ENCODE peak calls at places on chromosomes 12 and 14, in four cellular contexts. G is fibroblast of lung, K is kidney, Q is neuronal stem cell. I is an unnamed sample.

GRCh38 chr12:131015581-131016337 is 62.1 kb downstream of the ADGRD1 start:
- DNase-seq in K (peak), Q (no peak), G (no peak), I (no peak)

GRCh38 chr12:104788848-104789271 is 169.2 kb downstream of the SLC41A2 start:
- DNase-seq in Q (peak), G (no peak), K (no peak), I (peak)

GRCh38 chr14:31449971-31450610 is 7.2 kb downstream of the DTD2 start:
- DNase-seq in G (peak), Q (no peak), K (no peak), I (no peak)

GRCh38 chr12:95182868-95183415 is 34.3 kb downstream of the FGD6 start:
- DNase-seq in G (no peak), Q (no peak), K (no peak), I (peak)

GRCh38 chr14:58805057-58805456 is 167.3 kb downstream of the DACT1 start:
- DNase-seq in G (peak), K (no peak), Q (no peak), I (no peak)

GRCh38 chr14:31834616-31835015 is 242.5 kb upstream of the ARHGAP5 start:
- DNase-seq in K (no peak), G (peak), Q (no peak), I (no peak)

GRCh38 chr12:108177131-108177530 is 48.0 kb downstream of the WSCD2 start:
- DNase-seq in K (no peak), Q (no peak), G (no peak), I (no peak)

GRCh38 chr14:21874167-21874566 is 200.5 kb upstream of the OR4E1 start:
- DNase-seq in G (no peak), K (no peak), Q (no peak), I (no peak)

GRCh38 chr14:104869669-104870367 is 4.8 kb downstream of the CEP170B start:
- DNase-seq in K (peak), Q (no peak), G (no peak), I (no peak)

GRCh38 chr12:9773216-9773877 is 12.6 kb upstream of the CD69 start:
- DNase-seq in Q (no peak), G (no peak), K (no peak), I (no peak)

GRCh38 chr12:203462-204260 is 10.3 kb downstream of the SLC6A12 start:
- DNase-seq in G (no peak), K (no peak), Q (peak), I (peak)

GRCh38 chr12:94725375-94726168 is 75.2 kb upstream of the TMCC3 start:
- DNase-seq in G (peak), Q (no peak), K (no peak), I (peak)

GRCh38 chr12:92753976-92754885 is 51.4 kb downstream of the PLEKHG7 start:
- DNase-seq in G (peak), Q (no peak), K (no peak), I (no peak)

GRCh38 chr12:123149828-123150272 is 1.0 kb downstream of the PITPNM2 start:
- DNase-seq in Q (no peak), K (no peak), G (no peak), I (peak)

GRCh38 chr12:88781909-88782308 is 201.6 kb upstream of the KITLG start:
- DNase-seq in G (peak), Q (no peak), K (no peak), I (no peak)

GRCh38 chr14:35333347-35333730 is 41.2 kb downstream of the PSMA6 start:
- DNase-seq in G (no peak), Q (no peak), K (no peak), I (peak)

GRCh38 chr14:28982228-28982627 is 215.6 kb downstream of the FOXG1 start:
- DNase-seq in G (no peak), Q (no peak), K (no peak), I (no peak)

GRCh38 chr14:106039400-106039799 is 513.0 kb downstream of the TMEM121 start:
- DNase-seq in G (no peak), Q (no peak), K (no peak), I (no peak)

GRCh38 chr12:52971701-52972329 is 22.9 kb downstream of the KRT18 start:
- DNase-seq in G (peak), Q (no peak), K (no peak), I (peak)

GRCh38 chr12:118292836-118293235 is 79.9 kb downstream of the TAOK3 start:
- DNase-seq in Q (no peak), G (no peak), K (no peak), I (no peak)

GRCh38 chr12:10067942-10068341 is 30.8 kb downstream of the CLEC1A start:
- DNase-seq in G (no peak), Q (no peak), K (no peak), I (no peak)

GRCh38 chr12:57604454-57605307 is at the start of gene DTX3:
- DNase-seq in K (no peak), G (peak), Q (no peak), I (peak)

GRCh38 chr14:95256011-95256775 is 63.5 kb downstream of the CLMN start:
- DNase-seq in G (no peak), K (no peak), Q (no peak), I (peak)

GRCh38 chr14:78088941-78089340 is 81.2 kb upstream of the NRXN3 start:
- DNase-seq in G (no peak), Q (no peak), K (no peak), I (peak)

GRCh38 chr12:96497800-96498199 is 8.4 kb downstream of the CFAP54 start:
- DNase-seq in K (no peak), Q (no peak), G (peak), I (no peak)

GRCh38 chr14:32150392-32150791 is 51.5 kb upstream of the RNU6-7 start:
- DNase-seq in G (no peak), K (no peak), Q (no peak), I (no peak)

GRCh38 chr12:34603382-34604035 is 581.2 kb downstream of the ALG10 start:
- DNase-seq in Q (no peak), G (no peak), K (peak), I (no peak)

GRCh38 chr12:3998968-3999792 is 126.0 kb upstream of the PARP11 start:
- DNase-seq in Q (no peak), G (no peak), K (no peak), I (peak)

GRCh38 chr12:7667025-7667575 is 1.4 kb upstream of the APOBEC1 start:
- DNase-seq in K (no peak), Q (no peak), G (no peak), I (no peak)

GRCh38 chr12:130838284-130838950 is 633 bp downstream of the STX2 start:
- DNase-seq in Q (peak), G (no peak), K (peak), I (peak)

DNA sequence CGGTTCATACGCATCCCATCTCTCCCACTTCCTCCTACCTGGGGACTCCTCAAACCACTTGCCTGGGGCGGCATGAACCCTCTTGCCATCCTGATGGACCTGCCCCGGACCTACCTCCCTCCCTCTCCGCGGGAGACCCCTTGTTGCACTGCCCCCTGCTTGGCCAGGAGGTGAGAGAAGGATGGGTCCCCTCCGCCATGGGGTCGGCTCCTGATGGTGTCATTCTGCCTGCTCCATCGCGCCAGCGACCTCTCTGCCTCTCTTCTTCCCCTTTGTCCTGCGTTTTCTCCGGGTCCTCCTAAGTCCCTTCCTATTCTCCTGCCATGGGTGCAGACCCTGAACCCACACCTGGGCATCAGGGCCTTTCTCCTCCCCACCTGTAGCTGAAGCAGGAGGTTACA is 3.6 kb downstream of the WNT1 start:
- DNase-seq in Q (no peak), G (no peak), K (no peak), I (peak)
- H3K9ac ChIP-seq in Q (peak), G (no peak), K (no peak), I (no peak)

DNA sequence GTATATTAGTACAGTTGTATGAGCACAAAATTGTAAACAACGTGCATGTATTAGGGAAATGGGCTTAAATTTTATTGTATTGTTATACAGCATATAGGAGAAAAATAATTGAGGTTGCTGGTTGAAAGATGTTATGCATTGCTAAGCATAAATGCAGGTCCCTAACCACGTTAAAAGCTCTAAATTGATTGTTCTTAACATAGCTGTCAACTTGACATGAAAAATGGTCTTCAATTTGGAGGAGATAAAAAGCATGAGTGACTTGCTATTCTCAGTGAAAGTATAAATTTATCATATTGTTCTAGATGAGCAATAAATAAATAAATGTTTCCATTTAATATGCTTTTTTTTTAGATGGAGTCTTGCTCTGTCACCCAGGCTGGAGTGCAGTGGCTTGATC is 506.6 kb upstream of the ATXN7L3B start:
- DNase-seq in K (no peak), Q (no peak), G (no peak), I (no peak)
- H3K4me3 ChIP-seq in K (no peak), Q (no peak), G (no peak), I (no peak)

GRCh38 chr12:65878540-65878939 is 54.3 kb downstream of the HMGA2 start:
- DNase-seq in Q (no peak), G (peak), K (no peak), I (peak)

GRCh38 chr12:65877836-65878235 is 53.6 kb downstream of the HMGA2 start:
- DNase-seq in G (no peak), Q (no peak), K (no peak), I (no peak)

GRCh38 chr12:65879878-65880277 is 55.6 kb downstream of the HMGA2 start:
- DNase-seq in G (peak), K (no peak), Q (no peak), I (no peak)

GRCh38 chr12:65875635-65876034 is 51.4 kb downstream of the HMGA2 start:
- DNase-seq in G (peak), K (no peak), Q (no peak), I (no peak)

GRCh38 chr12:65876898-65877721 is 52.8 kb downstream of the HMGA2 start:
- DNase-seq in G (peak), Q (peak), K (no peak), I (peak)
- H3K27ac ChIP-seq in G (no peak), Q (peak), K (no peak), I (peak)

GRCh38 chr12:1501001-1501400 is 93.4 kb downstream of the FBXL14 start:
- DNase-seq in Q (no peak), K (no peak), G (no peak), I (no peak)
- H3K9ac ChIP-seq in Q (no peak), K (no peak), G (no peak), I (no peak)

DNA sequence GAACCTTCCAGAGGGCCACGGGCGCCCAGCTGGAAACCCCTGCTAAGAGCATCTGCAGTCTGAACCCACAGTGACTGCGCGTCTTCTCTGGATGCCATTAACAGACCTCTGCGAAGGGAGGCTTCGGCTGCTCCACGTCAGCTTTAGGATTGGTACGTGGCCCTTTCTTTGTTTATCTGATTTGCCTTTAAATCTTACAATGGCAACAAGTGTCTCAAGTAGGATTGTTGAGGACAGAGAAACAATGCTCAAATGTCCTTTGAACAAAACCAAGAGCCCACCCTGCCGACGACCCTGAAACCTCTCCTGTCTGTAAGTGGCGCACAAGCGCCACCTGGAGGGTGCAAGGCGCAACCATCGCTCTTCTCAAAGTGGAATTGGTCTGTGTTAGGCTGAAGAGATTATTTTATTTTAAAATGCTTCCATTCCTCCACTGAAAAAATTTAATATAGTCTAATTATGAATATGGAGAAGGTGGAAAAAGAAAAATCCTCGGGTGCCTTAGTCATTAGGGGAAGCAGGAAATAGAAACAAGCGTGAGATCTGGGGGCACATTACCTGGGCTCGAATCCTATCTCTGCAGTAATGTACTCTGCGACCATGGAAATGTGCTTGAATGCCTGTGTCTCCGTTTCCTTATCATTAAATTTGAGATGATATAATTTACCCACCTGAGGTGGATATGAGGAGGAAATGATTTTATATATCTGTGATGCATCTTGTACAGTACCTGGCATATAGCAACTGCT is 82.6 kb upstream of the PTPRB start:
- DNase-seq in G (peak), Q (peak), K (no peak), I (peak)
- H3K4me3 ChIP-seq in G (no peak), Q (no peak), K (peak), I (no peak)

GRCh38 chr12:120358412-120359158 is 10.4 kb downstream of the MSI1 start:
- DNase-seq in K (peak), G (no peak), Q (no peak), I (peak)
- H3K27ac ChIP-seq in K (no peak), G (no peak), Q (no peak), I (peak)

I was measured in endodermal cell.